ENCODE peak calls at places on chromosomes 1 and 21, in four cellular contexts. One of them, this sample, is unnamed.
A peak's percentile ranks its signal among the peaks of the same experiment; 100 is the strongest.

GRCh38 chr1:219639843-219640606 is 27.1 kb upstream of the ZC3H11B start:
- DNase-seq in prostate gland: no peak
- DNase-seq in CD4-positive, CD25-positive, alpha-beta regulatory T cell: no peak
- DNase-seq in uterus: no peak
- DNase-seq in this sample: no peak

GRCh38 chr1:151124763-151125403 is 21.5 kb downstream of the SEMA6C start:
- DNase-seq in prostate gland: no peak
- DNase-seq in CD4-positive, CD25-positive, alpha-beta regulatory T cell: no peak
- DNase-seq in uterus: no peak
- DNase-seq in this sample: no peak

GRCh38 chr1:238485062-238485905 is 594.6 kb upstream of the ZP4 start:
- DNase-seq in prostate gland: peak; percentile 22
- DNase-seq in CD4-positive, CD25-positive, alpha-beta regulatory T cell: no peak
- DNase-seq in uterus: peak; percentile 67
- DNase-seq in this sample: peak; percentile 44

GRCh38 chr1:152013664-152014237 is 20.1 kb upstream of the S100A10 start:
- DNase-seq in prostate gland: peak; percentile 45
- DNase-seq in CD4-positive, CD25-positive, alpha-beta regulatory T cell: peak; percentile 69
- DNase-seq in uterus: no peak
- DNase-seq in this sample: no peak

GRCh38 chr21:34576043-34576466 is 38.9 kb downstream of the RCAN1 start:
- DNase-seq in prostate gland: peak; percentile 53
- DNase-seq in CD4-positive, CD25-positive, alpha-beta regulatory T cell: no peak
- DNase-seq in uterus: no peak
- DNase-seq in this sample: no peak

GRCh38 chr1:150999051-150999674 is 7.5 kb downstream of the MINDY1 start:
- DNase-seq in prostate gland: no peak
- DNase-seq in CD4-positive, CD25-positive, alpha-beta regulatory T cell: no peak
- DNase-seq in uterus: no peak
- DNase-seq in this sample: no peak

GRCh38 chr1:182086136-182086535 is 24.6 kb upstream of the ZNF648 start:
- DNase-seq in prostate gland: no peak
- DNase-seq in CD4-positive, CD25-positive, alpha-beta regulatory T cell: no peak
- DNase-seq in uterus: no peak
- DNase-seq in this sample: no peak

GRCh38 chr1:232192781-232193450 is 437.0 kb downstream of the SIPA1L2 start:
- DNase-seq in prostate gland: no peak
- DNase-seq in CD4-positive, CD25-positive, alpha-beta regulatory T cell: no peak
- DNase-seq in uterus: no peak
- DNase-seq in this sample: no peak

GRCh38 chr21:20741445-20741844 is 256.8 kb upstream of the NCAM2 start:
- DNase-seq in prostate gland: no peak
- DNase-seq in CD4-positive, CD25-positive, alpha-beta regulatory T cell: no peak
- DNase-seq in uterus: no peak
- DNase-seq in this sample: no peak

GRCh38 chr1:178057863-178058576 is 35.9 kb upstream of the RASAL2 start:
- DNase-seq in prostate gland: no peak
- DNase-seq in CD4-positive, CD25-positive, alpha-beta regulatory T cell: no peak
- DNase-seq in uterus: peak; percentile 70
- DNase-seq in this sample: peak; percentile 33

GRCh38 chr21:32371913-32372314 is 20.9 kb downstream of the URB1 start:
- DNase-seq in prostate gland: peak; percentile 86
- DNase-seq in CD4-positive, CD25-positive, alpha-beta regulatory T cell: peak; percentile 10
- DNase-seq in uterus: peak; percentile 84
- DNase-seq in this sample: no peak

GRCh38 chr1:176770066-176770465 is 307.1 kb downstream of the PAPPA2 start:
- DNase-seq in prostate gland: no peak
- DNase-seq in CD4-positive, CD25-positive, alpha-beta regulatory T cell: no peak
- DNase-seq in uterus: no peak
- DNase-seq in this sample: no peak

GRCh38 chr1:228410671-228411070 is 4.0 kb upstream of the TRIM11 start:
- DNase-seq in prostate gland: no peak
- DNase-seq in CD4-positive, CD25-positive, alpha-beta regulatory T cell: no peak
- DNase-seq in uterus: no peak
- DNase-seq in this sample: no peak

GRCh38 chr1:220274122-220274855 is 2.0 kb upstream of the RAB3GAP2 start:
- DNase-seq in prostate gland: no peak
- DNase-seq in CD4-positive, CD25-positive, alpha-beta regulatory T cell: no peak
- DNase-seq in uterus: no peak
- DNase-seq in this sample: no peak

GRCh38 chr1:181061487-181061886 is 27.0 kb upstream of the IER5 start:
- DNase-seq in prostate gland: no peak
- DNase-seq in CD4-positive, CD25-positive, alpha-beta regulatory T cell: no peak
- DNase-seq in uterus: no peak
- DNase-seq in this sample: no peak

GRCh38 chr1:181064030-181064594 is 24.4 kb upstream of the IER5 start:
- DNase-seq in prostate gland: no peak
- DNase-seq in CD4-positive, CD25-positive, alpha-beta regulatory T cell: no peak
- DNase-seq in uterus: no peak
- DNase-seq in this sample: no peak

GRCh38 chr1:181061891-181062777 is 26.4 kb upstream of the IER5 start:
- DNase-seq in prostate gland: no peak
- DNase-seq in CD4-positive, CD25-positive, alpha-beta regulatory T cell: peak; percentile 34
- DNase-seq in uterus: no peak
- DNase-seq in this sample: peak; percentile 52

GRCh38 chr1:181064702-181065101 is 23.8 kb upstream of the IER5 start:
- DNase-seq in prostate gland: no peak
- DNase-seq in CD4-positive, CD25-positive, alpha-beta regulatory T cell: no peak
- DNase-seq in uterus: no peak
- DNase-seq in this sample: no peak

DNA sequence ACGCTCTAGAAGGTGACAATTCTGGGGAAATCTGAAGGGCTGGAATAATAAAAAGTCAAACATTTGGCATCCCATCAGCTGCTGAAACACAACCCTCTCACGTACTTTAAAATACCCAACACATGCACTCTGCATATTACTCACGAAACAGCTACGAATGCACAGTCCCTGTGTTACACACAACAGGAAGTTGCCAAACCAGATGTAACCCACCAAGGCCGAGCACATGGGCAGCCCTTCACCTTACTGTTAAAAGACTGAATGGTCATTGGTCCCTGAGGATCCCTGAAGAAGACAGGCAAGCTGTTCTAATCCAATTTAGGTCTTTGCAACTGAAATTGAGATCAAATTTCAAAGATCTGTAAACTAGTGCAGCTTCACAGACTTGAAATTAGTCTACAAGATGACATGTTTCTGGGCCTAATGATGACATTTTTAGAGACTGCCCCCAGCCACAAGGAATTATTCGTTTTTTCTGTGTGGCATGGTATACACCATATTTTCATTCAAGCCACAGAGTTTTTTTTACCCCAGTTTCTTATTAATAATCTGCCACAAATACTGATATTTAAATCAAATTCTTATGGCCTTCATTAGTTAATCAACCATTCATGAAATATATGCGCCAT is 25.6 kb upstream of the IER5 start:
- DNase-seq in prostate gland: no peak
- DNase-seq in CD4-positive, CD25-positive, alpha-beta regulatory T cell: peak; percentile 71
- DNase-seq in uterus: no peak
- DNase-seq in this sample: no peak
- H3K27ac ChIP-seq in prostate gland: no peak overlapping the region
- H3K27ac ChIP-seq in CD4-positive, CD25-positive, alpha-beta regulatory T cell: no peak overlapping the region
- H3K27ac ChIP-seq in uterus: no peak overlapping the region
- H3K27ac ChIP-seq in this sample: peak overlapping the region; percentile 10

GRCh38 chr1:160406131-160406968 is 6.0 kb downstream of the VANGL2 start:
- DNase-seq in prostate gland: no peak
- DNase-seq in CD4-positive, CD25-positive, alpha-beta regulatory T cell: no peak
- DNase-seq in uterus: no peak
- DNase-seq in this sample: no peak

GRCh38 chr1:160405331-160405877 is 5.0 kb downstream of the VANGL2 start:
- DNase-seq in prostate gland: no peak
- DNase-seq in CD4-positive, CD25-positive, alpha-beta regulatory T cell: no peak
- DNase-seq in uterus: no peak
- DNase-seq in this sample: no peak

GRCh38 chr1:160408864-160409263 is 8.5 kb downstream of the VANGL2 start:
- DNase-seq in prostate gland: no peak
- DNase-seq in CD4-positive, CD25-positive, alpha-beta regulatory T cell: no peak
- DNase-seq in uterus: no peak
- DNase-seq in this sample: no peak

GRCh38 chr1:160410412-160411005 is 10.1 kb downstream of the VANGL2 start:
- DNase-seq in prostate gland: no peak
- DNase-seq in CD4-positive, CD25-positive, alpha-beta regulatory T cell: no peak
- DNase-seq in uterus: no peak
- DNase-seq in this sample: no peak

GRCh38 chr1:160407819-160408801 is 7.7 kb downstream of the VANGL2 start:
- DNase-seq in prostate gland: no peak
- DNase-seq in CD4-positive, CD25-positive, alpha-beta regulatory T cell: no peak
- DNase-seq in uterus: no peak
- DNase-seq in this sample: no peak
- H3K4me1 ChIP-seq in prostate gland: no peaks in the 10 kb centered on the region
- H3K4me1 ChIP-seq in CD4-positive, CD25-positive, alpha-beta regulatory T cell: no peaks in the 10 kb centered on the region
- H3K4me1 ChIP-seq in uterus: no peaks in the 10 kb centered on the region
- H3K4me1 ChIP-seq in this sample: no peaks in the 10 kb centered on the region

GRCh38 chr1:231044588-231044987 is 4.5 kb upstream of the FAM89A start:
- DNase-seq in prostate gland: no peak
- DNase-seq in CD4-positive, CD25-positive, alpha-beta regulatory T cell: no peak
- DNase-seq in uterus: no peak
- DNase-seq in this sample: no peak
- H3K9me3 ChIP-seq in prostate gland: no peaks in the 10 kb centered on the region
- H3K9me3 ChIP-seq in CD4-positive, CD25-positive, alpha-beta regulatory T cell: peaks cover 11% of the 10 kb centered on the region
- H3K9me3 ChIP-seq in uterus: peaks cover 5% of the 10 kb centered on the region
- H3K9me3 ChIP-seq in this sample: no peaks in the 10 kb centered on the region

GRCh38 chr1:58123051-58123450 is 423.5 kb downstream of the OMA1 start:
- DNase-seq in prostate gland: no peak
- DNase-seq in CD4-positive, CD25-positive, alpha-beta regulatory T cell: no peak
- DNase-seq in uterus: no peak
- DNase-seq in this sample: no peak

GRCh38 chr1:58116284-58116683 is 430.2 kb downstream of the OMA1 start:
- DNase-seq in prostate gland: no peak
- DNase-seq in CD4-positive, CD25-positive, alpha-beta regulatory T cell: no peak
- DNase-seq in uterus: no peak
- DNase-seq in this sample: no peak

GRCh38 chr1:58119971-58120370 is 426.6 kb downstream of the OMA1 start:
- DNase-seq in prostate gland: no peak
- DNase-seq in CD4-positive, CD25-positive, alpha-beta regulatory T cell: no peak
- DNase-seq in uterus: no peak
- DNase-seq in this sample: no peak
- H3K27ac ChIP-seq in prostate gland: no peak overlapping the region
- H3K27ac ChIP-seq in CD4-positive, CD25-positive, alpha-beta regulatory T cell: no peak overlapping the region
- H3K27ac ChIP-seq in uterus: no peak overlapping the region
- H3K27ac ChIP-seq in this sample: no peak overlapping the region